ENCODE peak calls at places on chromosomes 11 and 22, in ten cellular contexts. One of them, this sample, is unnamed.

GRCh38 chr22:23278883-23279675 is 98.8 kb downstream of the BCR start:
- DNase-seq in stimulated activated effector memory CD8-positive, alpha-beta T cell treated with anti-CD3 and anti-CD28 coated beads, Interleukin-12 subunit alpha, Interleukin-12 subunit beta, amount 100 ng/mL, for 72 hours: peak; percentile 63
- DNase-seq in H1: no peak
- DNase-seq in SK-MEL-5: no peak
- DNase-seq in GM12865: no peak
- DNase-seq in NCI-H2029 treated with DMSO at 0.1 percent for 48 hours: peak; percentile 78
- DNase-seq in stimulated activated CD8-positive, alpha-beta memory T cell treated with anti-CD3 and anti-CD28 coated beads, Interleukin-2, amount 100 ng/mL, for 1 hour: no peak
- DNase-seq in germinal center: no peak
- DNase-seq in EH: no peak
- DNase-seq in NCI-H748 treated with DMSO at 0.1 percent for 48 hours: no peak
- DNase-seq in this sample: no peak

GRCh38 chr11:126311464-126312291 is 7.8 kb downstream of the DCPS start:
- DNase-seq in stimulated activated effector memory CD8-positive, alpha-beta T cell treated with anti-CD3 and anti-CD28 coated beads, Interleukin-12 subunit alpha, Interleukin-12 subunit beta, amount 100 ng/mL, for 72 hours: no peak
- DNase-seq in H1: no peak
- DNase-seq in SK-MEL-5: no peak
- DNase-seq in GM12865: peak; percentile 85
- DNase-seq in NCI-H2029 treated with DMSO at 0.1 percent for 48 hours: no peak
- DNase-seq in stimulated activated CD8-positive, alpha-beta memory T cell treated with anti-CD3 and anti-CD28 coated beads, Interleukin-2, amount 100 ng/mL, for 1 hour: no peak
- DNase-seq in germinal center: no peak
- DNase-seq in EH: no peak
- DNase-seq in NCI-H748 treated with DMSO at 0.1 percent for 48 hours: no peak
- DNase-seq in this sample: no peak

GRCh38 chr11:118635237-118635591 is 27.8 kb downstream of the PHLDB1 start:
- DNase-seq in stimulated activated effector memory CD8-positive, alpha-beta T cell treated with anti-CD3 and anti-CD28 coated beads, Interleukin-12 subunit alpha, Interleukin-12 subunit beta, amount 100 ng/mL, for 72 hours: no peak
- DNase-seq in H1: no peak
- DNase-seq in SK-MEL-5: no peak
- DNase-seq in GM12865: no peak
- DNase-seq in NCI-H2029 treated with DMSO at 0.1 percent for 48 hours: no peak
- DNase-seq in stimulated activated CD8-positive, alpha-beta memory T cell treated with anti-CD3 and anti-CD28 coated beads, Interleukin-2, amount 100 ng/mL, for 1 hour: no peak
- DNase-seq in germinal center: no peak
- DNase-seq in EH: no peak
- DNase-seq in NCI-H748 treated with DMSO at 0.1 percent for 48 hours: no peak
- DNase-seq in this sample: no peak

GRCh38 chr11:11533751-11534150 is 88.1 kb downstream of the GALNT18 start:
- DNase-seq in stimulated activated effector memory CD8-positive, alpha-beta T cell treated with anti-CD3 and anti-CD28 coated beads, Interleukin-12 subunit alpha, Interleukin-12 subunit beta, amount 100 ng/mL, for 72 hours: no peak
- DNase-seq in H1: no peak
- DNase-seq in SK-MEL-5: no peak
- DNase-seq in GM12865: no peak
- DNase-seq in NCI-H2029 treated with DMSO at 0.1 percent for 48 hours: peak; percentile 58
- DNase-seq in stimulated activated CD8-positive, alpha-beta memory T cell treated with anti-CD3 and anti-CD28 coated beads, Interleukin-2, amount 100 ng/mL, for 1 hour: no peak
- DNase-seq in germinal center: no peak
- DNase-seq in EH: no peak
- DNase-seq in NCI-H748 treated with DMSO at 0.1 percent for 48 hours: no peak
- DNase-seq in this sample: no peak

GRCh38 chr11:118915396-118915795 is 10.3 kb downstream of the BCL9L start:
- DNase-seq in stimulated activated effector memory CD8-positive, alpha-beta T cell treated with anti-CD3 and anti-CD28 coated beads, Interleukin-12 subunit alpha, Interleukin-12 subunit beta, amount 100 ng/mL, for 72 hours: no peak
- DNase-seq in H1: no peak
- DNase-seq in SK-MEL-5: no peak
- DNase-seq in GM12865: no peak
- DNase-seq in NCI-H2029 treated with DMSO at 0.1 percent for 48 hours: no peak
- DNase-seq in stimulated activated CD8-positive, alpha-beta memory T cell treated with anti-CD3 and anti-CD28 coated beads, Interleukin-2, amount 100 ng/mL, for 1 hour: no peak
- DNase-seq in germinal center: no peak
- DNase-seq in EH: no peak
- DNase-seq in NCI-H748 treated with DMSO at 0.1 percent for 48 hours: no peak
- DNase-seq in this sample: no peak

GRCh38 chr11:132632641-132633124 is 899.6 kb downstream of the OPCML start:
- DNase-seq in stimulated activated effector memory CD8-positive, alpha-beta T cell treated with anti-CD3 and anti-CD28 coated beads, Interleukin-12 subunit alpha, Interleukin-12 subunit beta, amount 100 ng/mL, for 72 hours: no peak
- DNase-seq in H1: no peak
- DNase-seq in SK-MEL-5: peak; percentile 7
- DNase-seq in GM12865: peak; percentile 2
- DNase-seq in NCI-H2029 treated with DMSO at 0.1 percent for 48 hours: no peak
- DNase-seq in stimulated activated CD8-positive, alpha-beta memory T cell treated with anti-CD3 and anti-CD28 coated beads, Interleukin-2, amount 100 ng/mL, for 1 hour: no peak
- DNase-seq in germinal center: no peak
- DNase-seq in EH: peak; percentile 100
- DNase-seq in NCI-H748 treated with DMSO at 0.1 percent for 48 hours: no peak
- DNase-seq in this sample: no peak

GRCh38 chr22:20159088-20159487 is 8.2 kb upstream of the CCDC188 start:
- DNase-seq in stimulated activated effector memory CD8-positive, alpha-beta T cell treated with anti-CD3 and anti-CD28 coated beads, Interleukin-12 subunit alpha, Interleukin-12 subunit beta, amount 100 ng/mL, for 72 hours: no peak
- DNase-seq in H1: peak; percentile 76
- DNase-seq in SK-MEL-5: peak; percentile 20
- DNase-seq in GM12865: no peak
- DNase-seq in NCI-H2029 treated with DMSO at 0.1 percent for 48 hours: no peak
- DNase-seq in stimulated activated CD8-positive, alpha-beta memory T cell treated with anti-CD3 and anti-CD28 coated beads, Interleukin-2, amount 100 ng/mL, for 1 hour: no peak
- DNase-seq in germinal center: no peak
- DNase-seq in EH: no peak
- DNase-seq in NCI-H748 treated with DMSO at 0.1 percent for 48 hours: no peak
- DNase-seq in this sample: no peak

GRCh38 chr22:50112151-50113118 is 22.6 kb downstream of the MOV10L1 start:
- DNase-seq in stimulated activated effector memory CD8-positive, alpha-beta T cell treated with anti-CD3 and anti-CD28 coated beads, Interleukin-12 subunit alpha, Interleukin-12 subunit beta, amount 100 ng/mL, for 72 hours: no peak
- DNase-seq in H1: no peak
- DNase-seq in SK-MEL-5: no peak
- DNase-seq in GM12865: peak; percentile 12
- DNase-seq in NCI-H2029 treated with DMSO at 0.1 percent for 48 hours: no peak
- DNase-seq in stimulated activated CD8-positive, alpha-beta memory T cell treated with anti-CD3 and anti-CD28 coated beads, Interleukin-2, amount 100 ng/mL, for 1 hour: no peak
- DNase-seq in germinal center: no peak
- DNase-seq in EH: peak; percentile 76
- DNase-seq in NCI-H748 treated with DMSO at 0.1 percent for 48 hours: no peak
- DNase-seq in this sample: no peak

GRCh38 chr11:20647976-20648565 is 21.3 kb upstream of the NELL1 start:
- DNase-seq in stimulated activated effector memory CD8-positive, alpha-beta T cell treated with anti-CD3 and anti-CD28 coated beads, Interleukin-12 subunit alpha, Interleukin-12 subunit beta, amount 100 ng/mL, for 72 hours: peak; percentile 60
- DNase-seq in H1: peak; percentile 79
- DNase-seq in SK-MEL-5: peak; percentile 72
- DNase-seq in GM12865: peak; percentile 42
- DNase-seq in NCI-H2029 treated with DMSO at 0.1 percent for 48 hours: peak; percentile 64
- DNase-seq in stimulated activated CD8-positive, alpha-beta memory T cell treated with anti-CD3 and anti-CD28 coated beads, Interleukin-2, amount 100 ng/mL, for 1 hour: no peak
- DNase-seq in germinal center: peak; percentile 43
- DNase-seq in EH: peak; percentile 49
- DNase-seq in NCI-H748 treated with DMSO at 0.1 percent for 48 hours: peak; percentile 67
- DNase-seq in this sample: no peak

GRCh38 chr11:8732748-8733241 is 50.2 kb downstream of the RPL27A start:
- DNase-seq in stimulated activated effector memory CD8-positive, alpha-beta T cell treated with anti-CD3 and anti-CD28 coated beads, Interleukin-12 subunit alpha, Interleukin-12 subunit beta, amount 100 ng/mL, for 72 hours: no peak
- DNase-seq in H1: no peak
- DNase-seq in SK-MEL-5: no peak
- DNase-seq in GM12865: no peak
- DNase-seq in NCI-H2029 treated with DMSO at 0.1 percent for 48 hours: no peak
- DNase-seq in stimulated activated CD8-positive, alpha-beta memory T cell treated with anti-CD3 and anti-CD28 coated beads, Interleukin-2, amount 100 ng/mL, for 1 hour: no peak
- DNase-seq in germinal center: no peak
- DNase-seq in EH: peak; percentile 93
- DNase-seq in NCI-H748 treated with DMSO at 0.1 percent for 48 hours: no peak
- DNase-seq in this sample: no peak

GRCh38 chr22:26905640-26906039 is 248.3 kb downstream of the MIAT start:
- DNase-seq in stimulated activated effector memory CD8-positive, alpha-beta T cell treated with anti-CD3 and anti-CD28 coated beads, Interleukin-12 subunit alpha, Interleukin-12 subunit beta, amount 100 ng/mL, for 72 hours: no peak
- DNase-seq in H1: no peak
- DNase-seq in SK-MEL-5: no peak
- DNase-seq in GM12865: no peak
- DNase-seq in NCI-H2029 treated with DMSO at 0.1 percent for 48 hours: no peak
- DNase-seq in stimulated activated CD8-positive, alpha-beta memory T cell treated with anti-CD3 and anti-CD28 coated beads, Interleukin-2, amount 100 ng/mL, for 1 hour: no peak
- DNase-seq in germinal center: no peak
- DNase-seq in EH: no peak
- DNase-seq in NCI-H748 treated with DMSO at 0.1 percent for 48 hours: no peak
- DNase-seq in this sample: no peak

GRCh38 chr11:36095716-36096115 is 151.9 kb downstream of the LDLRAD3 start:
- DNase-seq in stimulated activated effector memory CD8-positive, alpha-beta T cell treated with anti-CD3 and anti-CD28 coated beads, Interleukin-12 subunit alpha, Interleukin-12 subunit beta, amount 100 ng/mL, for 72 hours: no peak
- DNase-seq in H1: no peak
- DNase-seq in SK-MEL-5: no peak
- DNase-seq in GM12865: no peak
- DNase-seq in NCI-H2029 treated with DMSO at 0.1 percent for 48 hours: no peak
- DNase-seq in stimulated activated CD8-positive, alpha-beta memory T cell treated with anti-CD3 and anti-CD28 coated beads, Interleukin-2, amount 100 ng/mL, for 1 hour: no peak
- DNase-seq in germinal center: no peak
- DNase-seq in EH: no peak
- DNase-seq in NCI-H748 treated with DMSO at 0.1 percent for 48 hours: no peak
- DNase-seq in this sample: no peak

GRCh38 chr11:58629857-58630256 is 7.4 kb downstream of the CNTF start:
- DNase-seq in stimulated activated effector memory CD8-positive, alpha-beta T cell treated with anti-CD3 and anti-CD28 coated beads, Interleukin-12 subunit alpha, Interleukin-12 subunit beta, amount 100 ng/mL, for 72 hours: no peak
- DNase-seq in H1: no peak
- DNase-seq in SK-MEL-5: peak; percentile 73
- DNase-seq in GM12865: peak; percentile 51
- DNase-seq in NCI-H2029 treated with DMSO at 0.1 percent for 48 hours: no peak
- DNase-seq in stimulated activated CD8-positive, alpha-beta memory T cell treated with anti-CD3 and anti-CD28 coated beads, Interleukin-2, amount 100 ng/mL, for 1 hour: no peak
- DNase-seq in germinal center: peak; percentile 40
- DNase-seq in EH: peak; percentile 62
- DNase-seq in NCI-H748 treated with DMSO at 0.1 percent for 48 hours: no peak
- DNase-seq in this sample: no peak

GRCh38 chr22:50293441-50294318 is 13.8 kb downstream of the PLXNB2 start:
- DNase-seq in stimulated activated effector memory CD8-positive, alpha-beta T cell treated with anti-CD3 and anti-CD28 coated beads, Interleukin-12 subunit alpha, Interleukin-12 subunit beta, amount 100 ng/mL, for 72 hours: no peak
- DNase-seq in H1: peak; percentile 90
- DNase-seq in SK-MEL-5: no peak
- DNase-seq in GM12865: peak; percentile 34
- DNase-seq in NCI-H2029 treated with DMSO at 0.1 percent for 48 hours: no peak
- DNase-seq in stimulated activated CD8-positive, alpha-beta memory T cell treated with anti-CD3 and anti-CD28 coated beads, Interleukin-2, amount 100 ng/mL, for 1 hour: no peak
- DNase-seq in germinal center: peak; percentile 66
- DNase-seq in EH: peak; percentile 92
- DNase-seq in NCI-H748 treated with DMSO at 0.1 percent for 48 hours: no peak
- DNase-seq in this sample: no peak

GRCh38 chr11:57513446-57513795 is 2.1 kb downstream of the SLC43A1 start:
- DNase-seq in stimulated activated effector memory CD8-positive, alpha-beta T cell treated with anti-CD3 and anti-CD28 coated beads, Interleukin-12 subunit alpha, Interleukin-12 subunit beta, amount 100 ng/mL, for 72 hours: no peak
- DNase-seq in H1: no peak
- DNase-seq in SK-MEL-5: no peak
- DNase-seq in GM12865: no peak
- DNase-seq in NCI-H2029 treated with DMSO at 0.1 percent for 48 hours: no peak
- DNase-seq in stimulated activated CD8-positive, alpha-beta memory T cell treated with anti-CD3 and anti-CD28 coated beads, Interleukin-2, amount 100 ng/mL, for 1 hour: no peak
- DNase-seq in germinal center: no peak
- DNase-seq in EH: no peak
- DNase-seq in NCI-H748 treated with DMSO at 0.1 percent for 48 hours: no peak
- DNase-seq in this sample: no peak

GRCh38 chr11:13983081-13983751 is 20.7 kb downstream of the SPON1 start:
- DNase-seq in stimulated activated effector memory CD8-positive, alpha-beta T cell treated with anti-CD3 and anti-CD28 coated beads, Interleukin-12 subunit alpha, Interleukin-12 subunit beta, amount 100 ng/mL, for 72 hours: no peak
- DNase-seq in H1: no peak
- DNase-seq in SK-MEL-5: no peak
- DNase-seq in GM12865: no peak
- DNase-seq in NCI-H2029 treated with DMSO at 0.1 percent for 48 hours: no peak
- DNase-seq in stimulated activated CD8-positive, alpha-beta memory T cell treated with anti-CD3 and anti-CD28 coated beads, Interleukin-2, amount 100 ng/mL, for 1 hour: no peak
- DNase-seq in germinal center: no peak
- DNase-seq in EH: peak; percentile 25
- DNase-seq in NCI-H748 treated with DMSO at 0.1 percent for 48 hours: no peak
- DNase-seq in this sample: no peak

GRCh38 chr11:66789097-66789890 is 53.9 kb upstream of the RCE1 start:
- DNase-seq in stimulated activated effector memory CD8-positive, alpha-beta T cell treated with anti-CD3 and anti-CD28 coated beads, Interleukin-12 subunit alpha, Interleukin-12 subunit beta, amount 100 ng/mL, for 72 hours: no peak
- DNase-seq in H1: no peak
- DNase-seq in SK-MEL-5: no peak
- DNase-seq in GM12865: no peak
- DNase-seq in NCI-H2029 treated with DMSO at 0.1 percent for 48 hours: peak; percentile 95
- DNase-seq in stimulated activated CD8-positive, alpha-beta memory T cell treated with anti-CD3 and anti-CD28 coated beads, Interleukin-2, amount 100 ng/mL, for 1 hour: no peak
- DNase-seq in germinal center: no peak
- DNase-seq in EH: peak; percentile 77
- DNase-seq in NCI-H748 treated with DMSO at 0.1 percent for 48 hours: peak; percentile 20
- DNase-seq in this sample: no peak

GRCh38 chr22:27749597-27750225 is 51.8 kb downstream of the MN1 start:
- DNase-seq in stimulated activated effector memory CD8-positive, alpha-beta T cell treated with anti-CD3 and anti-CD28 coated beads, Interleukin-12 subunit alpha, Interleukin-12 subunit beta, amount 100 ng/mL, for 72 hours: no peak
- DNase-seq in H1: no peak
- DNase-seq in SK-MEL-5: no peak
- DNase-seq in GM12865: no peak
- DNase-seq in NCI-H2029 treated with DMSO at 0.1 percent for 48 hours: no peak
- DNase-seq in stimulated activated CD8-positive, alpha-beta memory T cell treated with anti-CD3 and anti-CD28 coated beads, Interleukin-2, amount 100 ng/mL, for 1 hour: no peak
- DNase-seq in germinal center: no peak
- DNase-seq in EH: peak; percentile 50
- DNase-seq in NCI-H748 treated with DMSO at 0.1 percent for 48 hours: no peak
- DNase-seq in this sample: no peak

GRCh38 chr11:75946531-75947530 is 131.8 kb downstream of the UVRAG start:
- DNase-seq in stimulated activated effector memory CD8-positive, alpha-beta T cell treated with anti-CD3 and anti-CD28 coated beads, Interleukin-12 subunit alpha, Interleukin-12 subunit beta, amount 100 ng/mL, for 72 hours: no peak
- DNase-seq in H1: no peak
- DNase-seq in SK-MEL-5: peak; percentile 11
- DNase-seq in GM12865: no peak
- DNase-seq in NCI-H2029 treated with DMSO at 0.1 percent for 48 hours: peak; percentile 89
- DNase-seq in stimulated activated CD8-positive, alpha-beta memory T cell treated with anti-CD3 and anti-CD28 coated beads, Interleukin-2, amount 100 ng/mL, for 1 hour: no peak
- DNase-seq in germinal center: no peak
- DNase-seq in EH: peak; percentile 46
- DNase-seq in NCI-H748 treated with DMSO at 0.1 percent for 48 hours: no peak
- DNase-seq in this sample: peak; percentile 23

GRCh38 chr11:121711900-121712424 is 259.2 kb upstream of the SORL1-AS1 start:
- DNase-seq in stimulated activated effector memory CD8-positive, alpha-beta T cell treated with anti-CD3 and anti-CD28 coated beads, Interleukin-12 subunit alpha, Interleukin-12 subunit beta, amount 100 ng/mL, for 72 hours: no peak
- DNase-seq in H1: no peak
- DNase-seq in SK-MEL-5: no peak
- DNase-seq in GM12865: no peak
- DNase-seq in NCI-H2029 treated with DMSO at 0.1 percent for 48 hours: no peak
- DNase-seq in stimulated activated CD8-positive, alpha-beta memory T cell treated with anti-CD3 and anti-CD28 coated beads, Interleukin-2, amount 100 ng/mL, for 1 hour: no peak
- DNase-seq in germinal center: no peak
- DNase-seq in EH: peak; percentile 77
- DNase-seq in NCI-H748 treated with DMSO at 0.1 percent for 48 hours: no peak
- DNase-seq in this sample: no peak

GRCh38 chr22:42891696-42892095 is 34.6 kb upstream of the ARFGAP3 start:
- DNase-seq in stimulated activated effector memory CD8-positive, alpha-beta T cell treated with anti-CD3 and anti-CD28 coated beads, Interleukin-12 subunit alpha, Interleukin-12 subunit beta, amount 100 ng/mL, for 72 hours: no peak
- DNase-seq in H1: no peak
- DNase-seq in SK-MEL-5: no peak
- DNase-seq in GM12865: no peak
- DNase-seq in NCI-H2029 treated with DMSO at 0.1 percent for 48 hours: no peak
- DNase-seq in stimulated activated CD8-positive, alpha-beta memory T cell treated with anti-CD3 and anti-CD28 coated beads, Interleukin-2, amount 100 ng/mL, for 1 hour: no peak
- DNase-seq in germinal center: no peak
- DNase-seq in EH: no peak
- DNase-seq in NCI-H748 treated with DMSO at 0.1 percent for 48 hours: no peak
- DNase-seq in this sample: no peak

GRCh38 chr11:119493712-119494111 is 70.7 kb upstream of the THY1 start:
- DNase-seq in stimulated activated effector memory CD8-positive, alpha-beta T cell treated with anti-CD3 and anti-CD28 coated beads, Interleukin-12 subunit alpha, Interleukin-12 subunit beta, amount 100 ng/mL, for 72 hours: no peak
- DNase-seq in H1: peak; percentile 86
- DNase-seq in SK-MEL-5: no peak
- DNase-seq in GM12865: peak; percentile 33
- DNase-seq in NCI-H2029 treated with DMSO at 0.1 percent for 48 hours: peak; percentile 20
- DNase-seq in stimulated activated CD8-positive, alpha-beta memory T cell treated with anti-CD3 and anti-CD28 coated beads, Interleukin-2, amount 100 ng/mL, for 1 hour: no peak
- DNase-seq in germinal center: no peak
- DNase-seq in EH: peak; percentile 53
- DNase-seq in NCI-H748 treated with DMSO at 0.1 percent for 48 hours: no peak
- DNase-seq in this sample: no peak

GRCh38 chr11:103659138-103659734 is 377.2 kb upstream of the DDI1 start:
- DNase-seq in stimulated activated effector memory CD8-positive, alpha-beta T cell treated with anti-CD3 and anti-CD28 coated beads, Interleukin-12 subunit alpha, Interleukin-12 subunit beta, amount 100 ng/mL, for 72 hours: no peak
- DNase-seq in H1: no peak
- DNase-seq in SK-MEL-5: peak; percentile 54
- DNase-seq in GM12865: no peak
- DNase-seq in NCI-H2029 treated with DMSO at 0.1 percent for 48 hours: no peak
- DNase-seq in stimulated activated CD8-positive, alpha-beta memory T cell treated with anti-CD3 and anti-CD28 coated beads, Interleukin-2, amount 100 ng/mL, for 1 hour: no peak
- DNase-seq in germinal center: no peak
- DNase-seq in EH: peak; percentile 50
- DNase-seq in NCI-H748 treated with DMSO at 0.1 percent for 48 hours: no peak
- DNase-seq in this sample: no peak

GRCh38 chr11:57598831-57599155 is 1.3 kb downstream of the SERPING1 start:
- DNase-seq in stimulated activated effector memory CD8-positive, alpha-beta T cell treated with anti-CD3 and anti-CD28 coated beads, Interleukin-12 subunit alpha, Interleukin-12 subunit beta, amount 100 ng/mL, for 72 hours: no peak
- DNase-seq in H1: no peak
- DNase-seq in SK-MEL-5: no peak
- DNase-seq in GM12865: no peak
- DNase-seq in NCI-H2029 treated with DMSO at 0.1 percent for 48 hours: no peak
- DNase-seq in stimulated activated CD8-positive, alpha-beta memory T cell treated with anti-CD3 and anti-CD28 coated beads, Interleukin-2, amount 100 ng/mL, for 1 hour: no peak
- DNase-seq in germinal center: no peak
- DNase-seq in EH: peak; percentile 46
- DNase-seq in NCI-H748 treated with DMSO at 0.1 percent for 48 hours: no peak
- DNase-seq in this sample: no peak

GRCh38 chr22:39153220-39153860 is 860 bp upstream of the CBX7 start:
- DNase-seq in stimulated activated effector memory CD8-positive, alpha-beta T cell treated with anti-CD3 and anti-CD28 coated beads, Interleukin-12 subunit alpha, Interleukin-12 subunit beta, amount 100 ng/mL, for 72 hours: no peak
- DNase-seq in H1: no peak
- DNase-seq in SK-MEL-5: no peak
- DNase-seq in GM12865: no peak
- DNase-seq in NCI-H2029 treated with DMSO at 0.1 percent for 48 hours: no peak
- DNase-seq in stimulated activated CD8-positive, alpha-beta memory T cell treated with anti-CD3 and anti-CD28 coated beads, Interleukin-2, amount 100 ng/mL, for 1 hour: no peak
- DNase-seq in germinal center: peak; percentile 28
- DNase-seq in EH: no peak
- DNase-seq in NCI-H748 treated with DMSO at 0.1 percent for 48 hours: peak; percentile 4
- DNase-seq in this sample: no peak

GRCh38 chr11:47453365-47453764 is 4.4 kb upstream of the RAPSN start:
- DNase-seq in stimulated activated effector memory CD8-positive, alpha-beta T cell treated with anti-CD3 and anti-CD28 coated beads, Interleukin-12 subunit alpha, Interleukin-12 subunit beta, amount 100 ng/mL, for 72 hours: no peak
- DNase-seq in H1: no peak
- DNase-seq in SK-MEL-5: peak; percentile 30
- DNase-seq in GM12865: no peak
- DNase-seq in NCI-H2029 treated with DMSO at 0.1 percent for 48 hours: no peak
- DNase-seq in stimulated activated CD8-positive, alpha-beta memory T cell treated with anti-CD3 and anti-CD28 coated beads, Interleukin-2, amount 100 ng/mL, for 1 hour: no peak
- DNase-seq in germinal center: no peak
- DNase-seq in EH: no peak
- DNase-seq in NCI-H748 treated with DMSO at 0.1 percent for 48 hours: no peak
- DNase-seq in this sample: no peak

GRCh38 chr22:44697423-44698179 is 4.4 kb upstream of the PRR5 start:
- DNase-seq in stimulated activated effector memory CD8-positive, alpha-beta T cell treated with anti-CD3 and anti-CD28 coated beads, Interleukin-12 subunit alpha, Interleukin-12 subunit beta, amount 100 ng/mL, for 72 hours: peak; percentile 96
- DNase-seq in H1: peak; percentile 98
- DNase-seq in SK-MEL-5: peak; percentile 89
- DNase-seq in GM12865: peak; percentile 78
- DNase-seq in NCI-H2029 treated with DMSO at 0.1 percent for 48 hours: no peak
- DNase-seq in stimulated activated CD8-positive, alpha-beta memory T cell treated with anti-CD3 and anti-CD28 coated beads, Interleukin-2, amount 100 ng/mL, for 1 hour: peak; percentile 77
- DNase-seq in germinal center: peak; percentile 80
- DNase-seq in EH: peak; percentile 80
- DNase-seq in NCI-H748 treated with DMSO at 0.1 percent for 48 hours: peak; percentile 37
- DNase-seq in this sample: peak; percentile 47

GRCh38 chr22:38433871-38434270 is 21.1 kb downstream of the KCNJ4 start:
- DNase-seq in stimulated activated effector memory CD8-positive, alpha-beta T cell treated with anti-CD3 and anti-CD28 coated beads, Interleukin-12 subunit alpha, Interleukin-12 subunit beta, amount 100 ng/mL, for 72 hours: no peak
- DNase-seq in H1: no peak
- DNase-seq in SK-MEL-5: no peak
- DNase-seq in GM12865: no peak
- DNase-seq in NCI-H2029 treated with DMSO at 0.1 percent for 48 hours: no peak
- DNase-seq in stimulated activated CD8-positive, alpha-beta memory T cell treated with anti-CD3 and anti-CD28 coated beads, Interleukin-2, amount 100 ng/mL, for 1 hour: no peak
- DNase-seq in germinal center: no peak
- DNase-seq in EH: no peak
- DNase-seq in NCI-H748 treated with DMSO at 0.1 percent for 48 hours: no peak
- DNase-seq in this sample: no peak

This sample was measured in SHP77 treated with DMSO at 0.1 percent for 48 hours.